ENCODE peak calls at places on chromosomes 4 and X, in six cellular contexts. L is H9; V is activated T-cell treated with anti-CD3 and anti-CD28 coated beads, Interleukin-2, amount 50 U/mL, for 4 hours; W is activated CD4-positive, CD25-positive, alpha-beta regulatory T cell; J is type B pancreatic cell; Y is myocyte. N is an unnamed sample.

GRCh38 chrX:9569875-9570274 is 105.0 kb downstream of the TBL1X start:
- DNase-seq in L (no peak), V (no peak), W (no peak), J (no peak), Y (no peak), N (no peak)

GRCh38 chr4:59695355-59696053 is 1504.6 kb upstream of the ADGRL3 start:
- DNase-seq in L (no peak), V (no peak), W (no peak), J (no peak), Y (no peak), N (no peak)

GRCh38 chrX:41259516-41259915 is 74.4 kb upstream of the DDX3X start:
- DNase-seq in L (peak; percentile 52), V (no peak), W (no peak), J (no peak), Y (peak; percentile 27), N (no peak)

GRCh38 chr4:137545461-137545861 is 13.2 kb upstream of the PCDH18 start:
- DNase-seq in L (no peak), V (no peak), W (no peak), J (no peak), Y (peak; percentile 84), N (no peak)

GRCh38 chr4:169059294-169060201 is 49.5 kb upstream of the CBR4 start:
- DNase-seq in L (no peak), V (no peak), W (no peak), J (no peak), Y (no peak), N (no peak)

GRCh38 chr4:187128971-187129370 is 405.3 kb upstream of the FAT1 start:
- DNase-seq in L (no peak), V (no peak), W (no peak), J (no peak), Y (peak; percentile 57), N (no peak)

GRCh38 chrX:25755179-25755578 is 383.0 kb upstream of the MAGEB18 start:
- DNase-seq in L (no peak), V (no peak), W (no peak), J (no peak), Y (no peak), N (no peak)

GRCh38 chrX:13717697-13718483 is 16.5 kb downstream of the TRAPPC2 start:
- DNase-seq in L (no peak), V (no peak), W (no peak), J (no peak), Y (no peak), N (no peak)

GRCh38 chr4:183140911-183141320 is 41.9 kb downstream of the WWC2 start:
- DNase-seq in L (no peak), V (no peak), W (no peak), J (no peak), Y (peak; percentile 30), N (no peak)

GRCh38 chr4:8310306-8310705 is 40.8 kb downstream of the HTRA3 start:
- DNase-seq in L (no peak), V (no peak), W (no peak), J (no peak), Y (no peak), N (no peak)

GRCh38 chr4:111847256-111848108 is 297.8 kb upstream of the FAM241A start:
- DNase-seq in L (no peak), V (no peak), W (no peak), J (no peak), Y (no peak), N (no peak)

N was measured in Calu3.